ENCODE peak calls at places on chromosomes 2 and 18, in eight cellular contexts. D is astrocyte of the spinal cord, B is left ventricle myocardium inferior, M is psoas muscle, S is brain microvascular endothelial cell, A is A549, U is lower leg skin, G is IMR-90. E is an unnamed sample.

GRCh38 chr2:53913721-53914120 is 54.0 kb upstream of the GPR75 start:
- DNase-seq in D (peak; percentile 47), S (peak; percentile 29), M (no peak), G (peak; percentile 61), U (no peak), B (no peak), A (no peak), E (no peak)

GRCh38 chr18:59139615-59140286 is at the start of gene SEC11C:
- DNase-seq in S (peak; percentile 97), G (peak; percentile 94), A (peak; percentile 89), D (peak; percentile 98), M (peak; percentile 98), B (peak; percentile 97), U (peak; percentile 95), E (peak; percentile 97)

GRCh38 chr18:21896732-21897336 is 156.2 kb downstream of the MIB1 start:
- DNase-seq in U (no peak), B (peak; percentile 19), A (no peak), S (no peak), M (no peak), G (no peak), D (no peak), E (no peak)

GRCh38 chr2:177572236-177572671 is 179.7 kb downstream of the AGPS start:
- DNase-seq in D (peak; percentile 34), S (no peak), B (no peak), G (no peak), A (no peak), U (no peak), M (no peak), E (no peak)

GRCh38 chr18:9095297-9096012 is 7.0 kb upstream of the NDUFV2 start:
- DNase-seq in S (peak; percentile 29), M (no peak), B (no peak), G (peak; percentile 81), U (no peak), D (no peak), A (no peak), E (no peak)

GRCh38 chr2:152042636-152043615 is 55.9 kb downstream of the CACNB4 start:
- DNase-seq in S (no peak), D (no peak), M (no peak), G (no peak), A (no peak), U (no peak), B (no peak), E (no peak)

GRCh38 chr2:83282851-83283250 is 1176.2 kb downstream of the SUCLG1 start:
- DNase-seq in M (no peak), U (no peak), S (no peak), G (no peak), A (no peak), B (no peak), D (no peak), E (no peak)

GRCh38 chr2:240069846-240070245 is 16.5 kb upstream of the OR6B3 start:
- DNase-seq in A (no peak), S (no peak), B (no peak), D (no peak), G (no peak), U (no peak), M (no peak), E (no peak)

GRCh38 chr2:6074303-6074702 is 382.1 kb downstream of the SOX11 start:
- DNase-seq in S (no peak), M (no peak), A (no peak), U (no peak), D (no peak), G (peak; percentile 2), B (no peak), E (no peak)

GRCh38 chr2:65316072-65316471 is 88.4 kb downstream of the ACTR2 start:
- DNase-seq in G (peak; percentile 86), U (peak; percentile 59), B (peak; percentile 66), D (peak; percentile 69), A (no peak), M (peak; percentile 80), S (no peak), E (no peak)

GRCh38 chr2:217666338-217666737 is 336.5 kb downstream of the TNS1 start:
- DNase-seq in S (no peak), B (no peak), U (no peak), M (no peak), G (peak; percentile 80), D (no peak), A (no peak), E (no peak)

DNA sequence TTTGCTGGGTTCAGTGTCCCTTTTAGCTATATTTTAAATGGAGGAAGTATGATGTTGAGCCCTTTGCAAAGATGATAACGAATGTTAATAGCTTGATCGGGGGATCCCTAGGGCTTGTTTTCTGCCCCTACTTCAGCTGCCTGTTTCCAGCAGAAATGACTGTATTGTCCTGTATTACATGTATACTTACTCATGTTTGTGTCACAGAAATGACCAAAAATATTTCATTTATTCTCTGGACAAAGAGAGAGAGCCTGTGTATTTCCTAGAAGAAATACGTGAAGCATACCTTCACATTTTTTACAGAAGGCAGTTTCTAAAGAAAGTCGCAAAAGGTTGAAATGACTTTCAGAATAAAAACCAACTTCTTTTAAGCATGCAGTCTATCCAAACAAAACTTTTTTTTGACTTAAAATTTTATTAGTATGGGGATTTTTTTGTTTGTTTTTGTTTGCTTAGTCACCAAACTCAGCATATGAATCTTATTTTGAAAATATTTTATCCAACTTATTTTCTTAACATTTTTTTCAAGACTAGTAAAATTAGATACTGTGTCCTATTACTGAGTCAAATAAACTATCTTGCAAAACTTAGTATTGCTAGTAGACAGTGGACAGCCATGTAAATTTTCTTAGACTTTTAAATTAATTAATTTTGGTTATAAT is 68.9 kb downstream of the PTRHD1 start:
- DNase-seq in B (no peak), U (no peak), G (no peak), M (no peak), D (no peak), A (no peak), S (no peak), E (no peak)
- H3K4me3 ChIP-seq in B (no peak overlapping the region), U (no peak overlapping the region), G (no peak overlapping the region), M (no peak overlapping the region), D (no peak overlapping the region), A (no peak overlapping the region), S (no peak overlapping the region), E (no peak overlapping the region)

DNA sequence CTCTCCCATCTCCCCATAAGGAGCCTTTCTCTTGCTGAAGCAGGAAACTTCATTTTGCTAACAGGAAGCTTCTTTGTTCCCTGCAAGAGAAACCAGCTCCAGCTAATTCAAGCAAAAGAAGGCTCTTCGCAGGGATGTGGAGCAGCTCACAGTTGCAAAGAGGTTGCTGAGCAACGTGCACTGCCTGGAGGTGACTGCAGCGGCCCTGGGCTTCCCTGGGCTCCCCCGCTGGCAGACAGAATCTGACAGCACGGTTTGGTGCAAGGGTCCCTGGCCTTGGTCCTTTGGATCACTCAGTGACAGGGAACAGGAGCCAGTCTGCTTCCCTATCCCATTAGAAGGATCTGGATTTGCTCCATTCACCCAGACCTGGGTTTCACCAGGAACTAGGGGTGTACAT is 25.8 kb downstream of the GPR55 start:
- DNase-seq in B (no peak), A (no peak), G (no peak), S (no peak), D (no peak), U (no peak), M (no peak), E (no peak)
- TF ChIP-seq CTCF in B (no peak), A (no peak), G (no peak), S (no peak), D (no peak), U (no peak), M (no peak), E (no peak)

GRCh38 chr2:38671303-38671702 is 5.4 kb downstream of the GALM start:
- DNase-seq in S (no peak), M (no peak), A (no peak), D (no peak), U (no peak), G (no peak), B (no peak), E (no peak)
- H3K4me3 ChIP-seq in S (no peak overlapping the region), M (no peak overlapping the region), A (no peak overlapping the region), D (no peak overlapping the region), U (no peak overlapping the region), G (no peak overlapping the region), B (no peak overlapping the region), E (no peak overlapping the region)

GRCh38 chr2:27237341-27237945 is 20.3 kb downstream of the CAD start:
- DNase-seq in M (peak; percentile 41), G (no peak), U (no peak), B (no peak), S (no peak), A (no peak), D (no peak), E (no peak)
- TF ChIP-seq CTCF in M (no peak), G (no peak), U (no peak), B (no peak), S (no peak), A (no peak), D (no peak), E (no peak)

GRCh38 chr2:106267997-106268396 is 73.9 kb upstream of the UXS1 start:
- DNase-seq in B (no peak), M (no peak), S (no peak), D (no peak), A (no peak), U (no peak), G (no peak), E (no peak)

GRCh38 chr2:106264203-106264602 is 70.1 kb upstream of the UXS1 start:
- DNase-seq in B (no peak), G (no peak), M (no peak), D (no peak), S (no peak), A (no peak), U (no peak), E (no peak)

GRCh38 chr2:106270471-106270891 is 76.4 kb upstream of the UXS1 start:
- DNase-seq in D (no peak), B (no peak), M (no peak), S (no peak), A (no peak), G (no peak), U (no peak), E (no peak)

GRCh38 chr2:106272202-106272807 is 78.2 kb upstream of the UXS1 start:
- DNase-seq in U (no peak), B (no peak), A (no peak), D (no peak), M (no peak), S (no peak), G (no peak), E (no peak)

GRCh38 chr2:106269591-106270291 is 75.6 kb upstream of the UXS1 start:
- DNase-seq in A (peak; percentile 6), S (no peak), M (peak; percentile 72), D (no peak), G (no peak), B (peak; percentile 55), U (peak; percentile 28), E (peak; percentile 73)
- H3K4me3 ChIP-seq in A (peak overlapping the region; percentile 47), S (no peak overlapping the region), M (peak overlapping the region; percentile 65), D (no peak overlapping the region), G (no peak overlapping the region), B (peak overlapping the region; percentile 67), U (peak overlapping the region; percentile 17), E (no peak overlapping the region)